ENCODE peak calls at places on chromosomes 4 and X, in seven cellular contexts. R is Right ventricle myocardium superior, Z is upper lobe of left lung, M is T-helper 17 cell, A is esophagus mucosa, O is A549, V is natural killer cell. F is an unnamed sample.

GRCh38 chr4:77465271-77465670 is 140.3 kb upstream of the CXCL13 start:
- ATAC-seq in M (no peak), R (no peak), V (no peak), O (no peak), A (peak), Z (peak), F (no peak)

GRCh38 chr4:43564107-43564506 is 671.6 kb downstream of the GRXCR1 start:
- ATAC-seq in M (no peak), O (no peak), V (no peak), R (no peak), A (no peak), Z (no peak), F (no peak)

GRCh38 chr4:58807843-58808605 is 1697.8 kb upstream of the IGFBP7 start:
- ATAC-seq in M (no peak), O (no peak), V (no peak), Z (no peak), R (no peak), A (no peak), F (no peak)

GRCh38 chr4:42925921-42926320 is 33.4 kb downstream of the GRXCR1 start:
- ATAC-seq in M (no peak), V (no peak), R (no peak), A (no peak), Z (no peak), O (no peak), F (no peak)

GRCh38 chrX:155819966-155820491 is 61.1 kb upstream of the VAMP7 start:
- ATAC-seq in O (peak), R (peak), V (peak), Z (peak), A (peak), M (peak), F (peak)

GRCh38 chr4:150242820-150243458 is 164.7 kb downstream of the DCLK2 start:
- ATAC-seq in Z (peak), O (peak), V (peak), R (peak), M (no peak), A (no peak), F (no peak)

GRCh38 chr4:158535130-158535614 is 13.5 kb downstream of the RXFP1 start:
- ATAC-seq in V (no peak), O (no peak), M (no peak), A (no peak), Z (no peak), R (no peak), F (no peak)

GRCh38 chr4:179472164-179472563 is 2029.9 kb upstream of the AGA start:
- ATAC-seq in O (no peak), R (no peak), V (no peak), A (no peak), M (no peak), Z (no peak), F (no peak)

GRCh38 chrX:68703849-68704248 is 56.4 kb downstream of the STARD8 start:
- ATAC-seq in A (no peak), R (no peak), M (no peak), Z (no peak), O (no peak), V (no peak), F (no peak)

GRCh38 chr4:70589785-70590184 is 2.3 kb upstream of the AMBN start:
- ATAC-seq in O (no peak), M (no peak), V (no peak), R (no peak), Z (no peak), A (no peak), F (no peak)

GRCh38 chr4:41647368-41647767 is 101.2 kb downstream of the PHOX2B start:
- ATAC-seq in V (no peak), A (no peak), M (no peak), Z (no peak), O (no peak), R (no peak), F (no peak)

GRCh38 chr4:175813126-175813715 is 1.2 kb upstream of the GPM6A start:
- ATAC-seq in M (no peak), A (no peak), Z (no peak), V (no peak), R (no peak), O (no peak), F (no peak)

GRCh38 chr4:115950806-115951205 is 837.4 kb upstream of the NDST4 start:
- ATAC-seq in R (no peak), V (no peak), M (no peak), Z (no peak), O (no peak), A (no peak), F (no peak)

GRCh38 chr4:15953625-15954024 is 9.3 kb downstream of the FGFBP2 start:
- ATAC-seq in M (no peak), V (no peak), R (no peak), A (no peak), O (no peak), Z (no peak), F (no peak)

GRCh38 chr4:105666693-105667092 is 41.8 kb downstream of the INTS12 start:
- ATAC-seq in A (peak), M (no peak), R (peak), V (no peak), Z (no peak), O (peak), F (no peak)

GRCh38 chrX:140713174-140713539 is 3.6 kb downstream of the LINC00632 start:
- ATAC-seq in M (peak), R (peak), A (no peak), V (peak), Z (no peak), O (peak), F (peak)

GRCh38 chrX:2385224-2385623 is 115.6 kb downstream of the DHRSX start:
- ATAC-seq in Z (no peak), A (no peak), V (no peak), O (peak), M (no peak), R (no peak), F (no peak)

GRCh38 chrX:124015721-124016120 is 54.2 kb downstream of the STAG2 start:
- ATAC-seq in M (no peak), R (no peak), Z (no peak), V (no peak), O (no peak), A (no peak), F (no peak)

GRCh38 chrX:13473666-13474516 is 95.5 kb upstream of the EGFL6 start:
- ATAC-seq in A (no peak), V (peak), M (peak), O (no peak), R (peak), Z (no peak), F (no peak)

GRCh38 chr4:101953949-101954348 is 163.4 kb downstream of the BANK1 start:
- ATAC-seq in M (no peak), R (no peak), V (no peak), Z (no peak), O (no peak), A (no peak), F (no peak)

GRCh38 chrX:14506866-14507265 is 22.5 kb upstream of the GLRA2 start:
- ATAC-seq in Z (no peak), A (peak), O (no peak), M (no peak), R (no peak), V (no peak), F (no peak)

GRCh38 chr4:3177905-3178304 is 71.1 kb upstream of the MSANTD1 start:
- ATAC-seq in Z (no peak), R (no peak), V (no peak), A (no peak), M (no peak), O (no peak), F (no peak)

GRCh38 chr4:137310593-137311490 is 221.5 kb downstream of the PCDH18 start:
- ATAC-seq in A (no peak), R (peak), Z (no peak), V (no peak), M (no peak), O (no peak), F (peak)

GRCh38 chr4:16104520-16104919 is 20.7 kb upstream of the PROM1 start:
- ATAC-seq in O (no peak), M (no peak), V (no peak), Z (no peak), R (peak), A (no peak), F (no peak)

GRCh38 chr4:84474107-84474506 is 25.0 kb downstream of the NKX6-1 start:
- ATAC-seq in A (no peak), M (no peak), V (no peak), R (no peak), O (no peak), Z (no peak), F (no peak)

GRCh38 chrX:148498067-148498466 is 2.4 kb upstream of the AFF2 start:
- ATAC-seq in V (no peak), A (no peak), R (no peak), O (no peak), M (peak), Z (no peak), F (no peak)

GRCh38 chr4:123631699-123632098 is 235.1 kb downstream of the SPRY1 start:
- ATAC-seq in A (no peak), V (no peak), O (no peak), R (no peak), M (no peak), Z (no peak), F (no peak)

GRCh38 chr4:140675599-140676231 is 80.5 kb downstream of the TBC1D9 start:
- ATAC-seq in R (no peak), V (peak), A (no peak), M (no peak), Z (no peak), O (no peak), F (no peak)

GRCh38 chr4:3045500-3045850 is 28.9 kb downstream of the HTT-AS start:
- ATAC-seq in O (peak), V (peak), Z (peak), A (peak), M (peak), R (no peak), F (peak)

F was measured in gastroesophageal sphincter.